ENCODE peak calls at places on chromosome 13, in five cellular contexts. O is stimulated activated CD4-positive, alpha-beta T cell treated with anti-CD3 and anti-CD28 coated beads, Interleukin-15, amount 100 ng/mL, for 48 hours; A is transverse colon; M is tibial artery; W is NCI-H2227 treated with DMSO at 0.1 percent for 48 hours. X is an unnamed sample.

GRCh38 chr13:78589206-78589605 is 14.1 kb downstream of the POU4F1 start:
- DNase-seq in M (no peak), A (no peak), O (no peak), W (no peak), X (no peak)

GRCh38 chr13:75771818-75772217 is 135.7 kb downstream of the LMO7 start:
- DNase-seq in M (no peak), W (no peak), O (no peak), A (no peak), X (no peak)

GRCh38 chr13:94559201-94559795 is 36.7 kb downstream of the TGDS start:
- DNase-seq in O (no peak), M (no peak), A (no peak), W (no peak), X (no peak)

GRCh38 chr13:65959305-65959704 is 1270.8 kb downstream of the PCDH9 start:
- DNase-seq in A (no peak), W (no peak), O (no peak), M (no peak), X (no peak)

GRCh38 chr13:32320528-32320927 is 5.2 kb downstream of the BRCA2 start:
- DNase-seq in W (no peak), O (no peak), M (no peak), A (no peak), X (no peak)

GRCh38 chr13:114320065-114320464 is 5.8 kb downstream of the CHAMP1 start:
- DNase-seq in M (no peak), O (no peak), A (no peak), W (no peak), X (no peak)

GRCh38 chr13:50866817-50867640 is 23.5 kb upstream of the DLEU7 start:
- DNase-seq in O (no peak), A (no peak), M (no peak), W (no peak), X (no peak)

GRCh38 chr13:28489536-28489935 is 5.4 kb downstream of the FLT1 start:
- DNase-seq in W (no peak), A (no peak), M (no peak), O (no peak), X (no peak)

GRCh38 chr13:40680659-40681323 is 14.3 kb upstream of the FOXO1 start:
- DNase-seq in A (no peak), O (no peak), M (no peak), W (no peak), X (no peak)

GRCh38 chr13:98959775-98960325 is 18.0 kb downstream of the DOCK9 start:
- DNase-seq in M (no peak), O (no peak), A (no peak), W (peak), X (no peak)

GRCh38 chr13:108947551-108948030 is 318.2 kb downstream of the MYO16 start:
- DNase-seq in W (no peak), A (no peak), M (peak), O (no peak), X (no peak)

GRCh38 chr13:51778407-51778806 is 25.6 kb downstream of the DHRS12 start:
- DNase-seq in M (no peak), W (peak), O (no peak), A (no peak), X (no peak)

GRCh38 chr13:98349731-98350305 is 172.7 kb upstream of the RNF113B start:
- DNase-seq in M (no peak), A (peak), W (no peak), O (no peak), X (no peak)

GRCh38 chr13:94114166-94114565 is 365.3 kb downstream of the DCT start:
- DNase-seq in M (no peak), W (no peak), A (no peak), O (no peak), X (no peak)